ENCODE peak calls at places on chromosomes 2 and 18, in five cellular contexts. One of them, this sample, is unnamed.

GRCh38 chr18:50928551-50928950 is 39.3 kb upstream of the ELAC1 start:
- DNase-seq in hepatic stellate cell: no peak
- DNase-seq in fibroblast of the conjunctiva: no peak
- DNase-seq in occipital lobe: no peak
- DNase-seq in stimulated activated CD4-positive, alpha-beta T cell treated with anti-CD3 and anti-CD28 coated beads, Interleukin-15, amount 100 ng/mL, for 24 hours: no peak
- DNase-seq in this sample: no peak

GRCh38 chr2:59882822-59883221 is 670.6 kb downstream of the BCL11A start:
- DNase-seq in hepatic stellate cell: no peak
- DNase-seq in fibroblast of the conjunctiva: no peak
- DNase-seq in occipital lobe: no peak
- DNase-seq in stimulated activated CD4-positive, alpha-beta T cell treated with anti-CD3 and anti-CD28 coated beads, Interleukin-15, amount 100 ng/mL, for 24 hours: no peak
- DNase-seq in this sample: no peak

GRCh38 chr18:49813071-49813320 is 337 bp downstream of the ACAA2 start:
- DNase-seq in hepatic stellate cell: no peak
- DNase-seq in fibroblast of the conjunctiva: no peak
- DNase-seq in occipital lobe: peak; percentile 26
- DNase-seq in stimulated activated CD4-positive, alpha-beta T cell treated with anti-CD3 and anti-CD28 coated beads, Interleukin-15, amount 100 ng/mL, for 24 hours: no peak
- DNase-seq in this sample: no peak

GRCh38 chr2:95029898-95030341 is 4.4 kb downstream of the MAL start:
- DNase-seq in hepatic stellate cell: no peak
- DNase-seq in fibroblast of the conjunctiva: no peak
- DNase-seq in occipital lobe: no peak
- DNase-seq in stimulated activated CD4-positive, alpha-beta T cell treated with anti-CD3 and anti-CD28 coated beads, Interleukin-15, amount 100 ng/mL, for 24 hours: no peak
- DNase-seq in this sample: no peak

GRCh38 chr2:240733803-240734495 is 42.3 kb downstream of the AQP12A start:
- DNase-seq in hepatic stellate cell: no peak
- DNase-seq in fibroblast of the conjunctiva: no peak
- DNase-seq in occipital lobe: no peak
- DNase-seq in stimulated activated CD4-positive, alpha-beta T cell treated with anti-CD3 and anti-CD28 coated beads, Interleukin-15, amount 100 ng/mL, for 24 hours: peak; percentile 29
- DNase-seq in this sample: no peak

GRCh38 chr18:38368886-38369285 is 803.3 kb upstream of the CELF4 start:
- DNase-seq in hepatic stellate cell: no peak
- DNase-seq in fibroblast of the conjunctiva: no peak
- DNase-seq in occipital lobe: no peak
- DNase-seq in stimulated activated CD4-positive, alpha-beta T cell treated with anti-CD3 and anti-CD28 coated beads, Interleukin-15, amount 100 ng/mL, for 24 hours: no peak
- DNase-seq in this sample: no peak

GRCh38 chr2:29117636-29118303 is 2.6 kb downstream of the CLIP4 start:
- DNase-seq in hepatic stellate cell: peak; percentile 26
- DNase-seq in fibroblast of the conjunctiva: no peak
- DNase-seq in occipital lobe: no peak
- DNase-seq in stimulated activated CD4-positive, alpha-beta T cell treated with anti-CD3 and anti-CD28 coated beads, Interleukin-15, amount 100 ng/mL, for 24 hours: no peak
- DNase-seq in this sample: no peak

GRCh38 chr2:70546376-70546775 is 7.2 kb downstream of the TGFA start:
- DNase-seq in hepatic stellate cell: no peak
- DNase-seq in fibroblast of the conjunctiva: no peak
- DNase-seq in occipital lobe: no peak
- DNase-seq in stimulated activated CD4-positive, alpha-beta T cell treated with anti-CD3 and anti-CD28 coated beads, Interleukin-15, amount 100 ng/mL, for 24 hours: no peak
- DNase-seq in this sample: no peak